ENCODE peak calls at places on chromosomes 1 and 21, in eight cellular contexts. D is prostate gland, N is HCT116, B is sigmoid colon, U is breast epithelium, A is GM23338, P is H1, G is GM12878. Q is an unnamed sample.

GRCh38 chr1:56548566-56548965 is 30.8 kb downstream of the PLPP3 start:
- DNase-seq in D (no peak), N (no peak), G (no peak), B (no peak), A (no peak), P (no peak), U (no peak), Q (no peak)

GRCh38 chr1:220761688-220762427 is 13.7 kb downstream of the MTARC2 start:
- DNase-seq in N (no peak), U (no peak), D (no peak), G (no peak), P (no peak), A (no peak), B (no peak), Q (no peak)

GRCh38 chr1:16168622-16169021 is 12.8 kb upstream of the EPHA2 start:
- DNase-seq in U (no peak), N (no peak), B (no peak), A (no peak), P (no peak), G (no peak), D (no peak), Q (no peak)

GRCh38 chr21:15421947-15422346 is 307.8 kb upstream of the USP25 start:
- DNase-seq in P (no peak), A (no peak), G (no peak), U (no peak), D (no peak), B (no peak), N (no peak), Q (no peak)

GRCh38 chr1:21671915-21672314 is 2.8 kb upstream of the RAP1GAP start:
- DNase-seq in P (no peak), D (no peak), A (no peak), N (no peak), B (peak), U (no peak), G (no peak), Q (no peak)

GRCh38 chr1:92832537-92833160 is 809 bp downstream of the RPL5 start:
- DNase-seq in N (no peak), G (no peak), D (no peak), A (no peak), U (no peak), B (no peak), P (no peak), Q (no peak)

GRCh38 chr1:214505134-214505533 is 46.3 kb downstream of the PTPN14 start:
- DNase-seq in N (no peak), B (no peak), G (no peak), D (no peak), U (no peak), P (no peak), A (peak), Q (no peak)

GRCh38 chr1:27979151-27979858 is 19.5 kb downstream of the XKR8 start:
- DNase-seq in N (peak), U (no peak), A (peak), B (no peak), G (peak), D (no peak), P (no peak), Q (peak)

GRCh38 chr1:53449026-53449425 is 10.2 kb upstream of the DMRTB1 start:
- DNase-seq in D (no peak), U (no peak), A (no peak), N (no peak), B (no peak), G (no peak), P (no peak), Q (no peak)

GRCh38 chr1:197198333-197198732 is 51.9 kb upstream of the ASPM start:
- DNase-seq in P (no peak), N (no peak), G (no peak), A (no peak), U (no peak), B (no peak), D (no peak), Q (no peak)

DNA sequence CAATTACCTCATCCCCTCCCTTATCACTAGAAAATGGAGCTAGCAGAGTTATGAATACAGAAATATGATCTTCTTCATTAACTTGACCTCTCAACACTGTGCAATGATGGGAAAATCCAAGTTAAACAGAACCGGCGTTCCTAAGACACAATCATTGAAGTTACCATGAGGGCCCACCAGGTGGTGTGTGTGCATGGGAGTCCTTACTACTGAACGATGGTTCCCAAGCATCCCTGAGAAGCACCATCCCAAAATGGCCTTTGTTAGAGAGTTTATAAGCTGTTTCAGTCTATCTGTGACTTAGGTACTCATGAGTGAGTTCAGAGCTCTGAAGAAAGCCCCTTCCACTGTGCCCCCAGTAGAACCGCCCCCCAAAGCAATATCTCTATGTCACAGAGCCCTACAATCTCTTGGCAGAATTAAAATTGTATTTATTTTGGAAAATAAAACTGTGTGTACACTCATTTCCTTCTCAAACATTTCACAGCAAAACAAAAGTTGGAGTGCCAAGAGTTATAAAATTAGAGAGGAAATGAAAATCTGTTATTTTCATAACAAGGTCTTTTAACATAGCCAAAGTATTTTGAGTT is 56.8 kb downstream of the PLD5 start:
- DNase-seq in G (no peak), D (no peak), N (peak), B (no peak), U (no peak), A (peak), P (peak), Q (peak)
- H3K27ac ChIP-seq in G (no peak), D (no peak), N (no peak), B (no peak), U (no peak), A (no peak), P (no peak), Q (no peak)

DNA sequence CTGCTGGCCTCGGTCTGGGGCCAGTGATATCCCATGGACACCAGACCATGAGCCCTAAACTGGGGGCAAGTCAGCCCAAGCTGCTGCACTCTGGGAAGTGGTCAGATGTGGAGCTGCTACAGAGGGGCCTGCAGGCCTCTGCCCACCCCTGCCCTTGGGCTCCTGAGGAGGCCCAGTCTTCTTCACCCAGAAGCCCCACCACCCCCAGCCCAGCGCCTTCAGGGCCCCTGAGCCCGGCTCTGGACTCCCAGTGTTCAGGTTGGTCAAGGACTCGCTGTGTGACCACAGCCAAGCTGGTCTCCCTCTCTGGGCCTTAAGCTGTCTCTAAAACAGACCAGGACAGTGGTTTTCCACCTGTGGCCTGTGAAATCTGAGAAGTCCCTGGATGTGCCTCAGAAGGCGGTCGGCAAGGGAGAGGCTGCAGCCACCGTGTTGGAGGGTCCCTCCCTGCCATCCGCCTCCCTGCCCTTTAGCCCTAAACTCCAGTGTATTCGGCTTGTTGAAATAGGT is 79.7 kb upstream of the TMEM51 start:
- DNase-seq in N (no peak), D (no peak), P (no peak), B (no peak), A (no peak), G (no peak), U (no peak), Q (no peak)
- TF ChIP-seq POLR2AphosphoS5 in N (no peak), D (no peak), P (no peak), B (no peak), A (no peak), G (no peak), U (no peak), Q (no peak)

GRCh38 chr1:202012544-202013478 is 2.4 kb downstream of the ELF3 start:
- DNase-seq in U (no peak), G (no peak), N (no peak), A (no peak), B (no peak), P (no peak), D (no peak), Q (no peak)
- H3K27ac ChIP-seq in U (peak), G (no peak), N (peak), A (no peak), B (no peak), P (no peak), D (peak), Q (no peak)

GRCh38 chr1:13869172-13869797 is 169.3 kb downstream of the PRDM2 start:
- DNase-seq in N (no peak), D (no peak), B (no peak), P (no peak), G (no peak), U (no peak), A (peak), Q (no peak)
- TF ChIP-seq POLR2AphosphoS5 in N (no peak), D (no peak), B (no peak), P (no peak), G (no peak), U (no peak), A (no peak), Q (no peak)

DNA sequence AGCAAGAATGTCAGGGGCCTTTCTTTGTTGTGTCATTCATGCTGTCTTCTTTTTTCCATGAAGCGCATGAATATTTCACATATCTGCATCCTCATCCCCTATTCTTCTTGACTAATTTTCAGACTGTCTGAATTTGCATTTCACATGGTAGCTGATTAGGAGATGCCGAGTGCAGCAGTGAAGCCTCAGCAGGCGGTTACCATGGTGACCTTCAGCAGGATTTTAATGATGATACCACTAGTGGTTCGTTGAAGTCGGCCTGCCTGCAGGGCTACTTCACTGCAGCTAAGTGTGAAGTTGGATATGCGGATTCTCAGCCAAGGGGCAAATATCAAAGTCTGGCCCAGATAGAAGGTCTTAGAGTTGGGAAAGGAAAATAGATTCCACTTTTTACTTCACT is 141.9 kb downstream of the NEK7 start:
- DNase-seq in D (no peak), N (no peak), B (no peak), P (no peak), G (no peak), A (peak), U (no peak), Q (no peak)
- H3K27ac ChIP-seq in D (no peak), N (no peak), B (no peak), P (no peak), G (no peak), A (no peak), U (no peak), Q (no peak)

GRCh38 chr1:117605811-117606607 is at the start of gene TENT5C:
- DNase-seq in U (peak), B (peak), N (peak), P (peak), A (peak), D (peak), G (peak), Q (peak)
- TF ChIP-seq POLR2AphosphoS5 in U (peak), B (peak), N (peak), P (peak), A (peak), D (peak), G (peak), Q (peak)

DNA sequence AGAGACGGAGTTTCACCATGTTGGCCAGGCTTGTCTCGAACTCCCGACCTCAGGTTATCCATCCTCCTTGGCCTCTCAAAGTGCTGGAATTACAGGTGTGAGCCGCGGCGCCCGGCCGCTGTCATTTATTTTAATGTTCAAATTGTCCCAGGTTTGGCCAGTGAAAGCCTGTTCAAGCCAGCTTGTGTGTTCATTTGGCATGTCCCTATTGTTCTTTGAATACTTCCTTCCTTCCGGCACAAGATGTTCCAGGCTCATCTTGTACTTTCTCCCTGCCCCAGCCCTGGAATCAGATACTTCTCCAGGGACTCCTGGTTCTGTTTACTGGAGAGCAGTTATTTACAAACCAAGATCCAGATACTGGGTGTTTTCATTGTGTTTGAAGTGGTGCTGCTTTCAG is 37.0 kb downstream of the ZBTB8B start:
- DNase-seq in P (no peak), N (no peak), B (peak), D (peak), A (no peak), G (no peak), U (peak), Q (no peak)
- H3K27ac ChIP-seq in P (no peak), N (no peak), B (peak), D (peak), A (no peak), G (no peak), U (peak), Q (no peak)

GRCh38 chr1:42940851-42941639 is 17.6 kb downstream of the SLC2A1 start:
- DNase-seq in A (no peak), D (peak), N (peak), G (no peak), U (no peak), P (no peak), B (no peak), Q (no peak)
- TF ChIP-seq POLR2AphosphoS5 in A (no peak), D (peak), N (peak), G (no peak), U (peak), P (no peak), B (no peak), Q (no peak)

Q was measured in HL-60.